ENCODE peak calls at places on chromosomes 1 and 21, in six cellular contexts. J is left ventricle myocardium inferior, Y is GM23248, T is suprapubic skin, D is PC-3, I is A549. G is an unnamed sample.

GRCh38 chr1:229130028-229130668 is 140.8 kb upstream of the RAB4A start:
- DNase-seq in T (no peak), I (no peak), J (no peak), D (no peak), Y (no peak), G (no peak)

GRCh38 chr1:2133039-2133878 is 61.3 kb downstream of the FAAP20 start:
- DNase-seq in I (peak; percentile 95), D (peak; percentile 99), T (peak; percentile 99), J (peak; percentile 99), Y (peak; percentile 100), G (peak; percentile 93)

GRCh38 chr1:222465211-222466041 is 82.5 kb downstream of the HHIPL2 start:
- DNase-seq in D (peak; percentile 100), I (peak; percentile 96), J (peak; percentile 90), T (peak; percentile 93), Y (peak; percentile 98), G (peak; percentile 70)

GRCh38 chr1:193221641-193222040 is 35.2 kb upstream of the B3GALT2 start:
- DNase-seq in I (no peak), D (no peak), J (no peak), Y (no peak), T (no peak), G (no peak)

GRCh38 chr1:147757015-147757990 is 3.1 kb downstream of the GJA5 start:
- DNase-seq in J (no peak), T (no peak), I (no peak), Y (no peak), D (peak; percentile 100), G (no peak)

GRCh38 chr1:199273837-199274379 is 635.1 kb downstream of the PTPRC start:
- DNase-seq in D (peak; percentile 41), I (no peak), T (no peak), J (no peak), Y (peak; percentile 42), G (no peak)

GRCh38 chr1:42422672-42423236 is 33.1 kb downstream of the ZMYND12 start:
- DNase-seq in J (no peak), I (no peak), D (no peak), Y (no peak), T (no peak), G (no peak)

GRCh38 chr1:107529511-107530149 is 388.8 kb downstream of the NTNG1 start:
- DNase-seq in D (peak; percentile 68), T (no peak), I (peak; percentile 46), J (no peak), Y (peak; percentile 78), G (no peak)

GRCh38 chr21:17818158-17819113 is 720 bp downstream of the C21orf91 start:
- DNase-seq in D (peak; percentile 56), I (peak; percentile 11), Y (peak; percentile 62), J (peak; percentile 20), T (peak; percentile 72), G (no peak)

GRCh38 chr21:38869196-38869595 is 63.5 kb downstream of the ETS2 start:
- DNase-seq in Y (no peak), I (no peak), D (no peak), T (no peak), J (no peak), G (no peak)

GRCh38 chr1:4268890-4269286 is 368.8 kb upstream of the C1orf174 start:
- DNase-seq in J (no peak), D (no peak), T (no peak), I (no peak), Y (no peak), G (no peak)

GRCh38 chr1:16138772-16139221 is 17.1 kb downstream of the EPHA2 start:
- DNase-seq in I (no peak), D (peak; percentile 95), J (no peak), Y (peak; percentile 43), T (no peak), G (no peak)

GRCh38 chr21:15009964-15010363 is 54.8 kb downstream of the NRIP1 start:
- DNase-seq in T (no peak), I (no peak), D (no peak), Y (peak; percentile 65), J (no peak), G (no peak)

DNA sequence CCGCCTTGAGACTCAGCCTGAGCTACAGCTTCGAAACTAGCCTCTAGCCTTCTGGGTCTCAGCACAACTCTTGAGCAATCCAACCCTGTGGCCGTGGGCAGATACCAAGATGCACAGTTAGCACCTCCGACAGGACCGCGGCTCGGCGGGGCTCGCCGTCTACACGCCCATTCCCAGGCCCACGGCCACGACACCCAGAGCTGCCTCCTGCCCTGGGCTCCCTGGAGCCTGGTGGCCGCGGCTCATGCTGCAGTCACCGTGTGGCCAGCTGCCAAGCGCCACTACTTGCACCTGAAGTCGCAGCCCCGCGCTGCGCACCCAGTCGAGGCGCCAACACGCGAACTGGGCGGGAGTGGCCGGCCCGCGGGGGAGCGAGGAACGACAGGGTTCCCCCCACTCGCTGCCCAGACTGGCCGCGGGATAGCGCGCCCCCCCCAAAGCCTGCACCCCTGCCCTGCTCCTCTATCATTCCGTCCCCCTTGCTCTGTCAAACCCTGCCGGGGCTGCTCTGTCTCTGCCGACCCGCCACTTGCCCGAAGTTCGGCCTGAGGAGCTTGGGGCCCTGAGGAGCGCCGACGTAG is 729 bp upstream of the CDCA8 start:
- DNase-seq in T (peak; percentile 79), J (peak; percentile 33), D (peak; percentile 60), I (peak; percentile 21), Y (peak; percentile 86), G (no peak)
- H3K27ac ChIP-seq in T (peak overlapping the region; percentile 81), J (peak overlapping the region; percentile 86), D (peak overlapping the region; percentile 25), I (peak overlapping the region; percentile 94), Y (peak overlapping the region; percentile 56), G (peak overlapping the region; percentile 58)

GRCh38 chr21:42847051-42847707 is 32.2 kb downstream of the WDR4 start:
- DNase-seq in J (peak; percentile 2), I (no peak), D (no peak), T (peak; percentile 46), Y (no peak), G (no peak)

GRCh38 chr21:42846221-42846620 is 33.1 kb downstream of the WDR4 start:
- DNase-seq in I (no peak), T (peak; percentile 31), J (peak; percentile 3), Y (no peak), D (no peak), G (no peak)

GRCh38 chr21:42847726-42848125 is 31.6 kb downstream of the WDR4 start:
- DNase-seq in T (peak; percentile 26), Y (no peak), J (peak; percentile 3), I (no peak), D (no peak), G (no peak)

GRCh38 chr21:42844411-42845113 is 34.8 kb downstream of the WDR4 start:
- DNase-seq in Y (no peak), T (peak; percentile 47), I (no peak), J (peak; percentile 69), D (no peak), G (peak; percentile 24)

DNA sequence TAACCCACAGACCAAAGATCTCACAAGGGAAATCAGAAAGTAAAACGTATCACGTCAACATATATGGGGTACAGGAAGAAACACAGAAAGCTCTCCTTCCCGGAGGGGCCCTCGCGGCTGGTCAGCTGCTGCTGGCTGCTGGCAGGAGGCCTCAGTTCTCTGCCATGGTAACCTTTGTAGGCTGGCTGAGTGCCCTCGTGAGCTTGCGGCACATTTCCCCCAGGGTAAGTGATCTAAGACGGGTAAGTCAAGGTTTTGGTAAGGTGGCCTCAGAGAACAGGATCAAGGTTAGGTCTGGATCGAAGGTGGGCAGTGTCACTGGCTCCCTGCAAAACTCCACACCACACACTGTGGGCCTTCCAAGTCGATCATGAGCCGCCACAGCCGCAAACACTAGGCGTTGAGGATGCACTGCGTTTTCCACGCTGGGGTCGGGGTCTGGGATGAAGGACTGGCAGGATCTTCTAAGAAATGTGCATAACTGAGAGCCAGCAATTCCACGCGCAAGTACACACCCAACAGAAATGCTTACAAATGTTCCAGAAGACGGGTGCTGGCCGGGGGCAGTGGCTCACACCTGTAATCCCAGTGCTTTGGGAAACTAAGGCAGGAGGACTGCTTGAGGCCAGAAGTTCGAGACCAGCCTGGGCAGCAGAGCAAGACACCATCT is 33.9 kb downstream of the WDR4 start:
- DNase-seq in T (peak; percentile 34), J (peak; percentile 54), Y (no peak), D (no peak), I (no peak), G (no peak)
- H3K27ac ChIP-seq in T (peak overlapping the region; percentile 33), J (peak overlapping the region; percentile 83), Y (no peak overlapping the region), D (no peak overlapping the region), I (no peak overlapping the region), G (peak overlapping the region; percentile 56)

DNA sequence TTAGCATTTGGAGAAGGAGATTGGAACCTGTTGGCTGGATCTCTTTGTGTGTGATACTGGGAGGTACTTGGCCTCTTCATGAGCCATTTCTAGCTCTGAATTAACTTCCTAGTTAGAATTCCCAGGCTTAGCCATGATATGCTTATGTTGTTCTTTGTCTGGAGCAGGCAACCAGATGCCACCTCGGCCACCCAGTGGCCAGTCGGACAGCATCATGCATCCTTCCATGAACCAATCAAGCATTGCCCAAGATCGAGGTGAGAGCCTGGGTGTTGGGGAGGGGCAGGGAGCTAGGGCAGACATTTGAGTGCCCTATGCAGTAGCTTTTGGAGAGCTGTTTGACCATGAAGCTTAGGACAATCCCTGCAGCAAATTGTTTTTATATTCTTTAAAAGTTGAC is 26.5 kb upstream of the PIGV start:
- DNase-seq in I (peak; percentile 33), D (peak; percentile 35), J (no peak), Y (no peak), T (no peak), G (no peak)
- H3K27ac ChIP-seq in I (no peak overlapping the region), D (no peak overlapping the region), J (no peak overlapping the region), Y (no peak overlapping the region), T (no peak overlapping the region), G (no peak overlapping the region)

GRCh38 chr1:61174060-61174788 is 91.9 kb downstream of the NFIA start:
- DNase-seq in I (no peak), D (no peak), T (no peak), Y (no peak), J (no peak), G (no peak)

GRCh38 chr1:61171915-61172485 is 89.6 kb downstream of the NFIA start:
- DNase-seq in T (no peak), Y (no peak), I (no peak), J (no peak), D (no peak), G (no peak)

GRCh38 chr1:61171346-61171745 is 89.0 kb downstream of the NFIA start:
- DNase-seq in I (no peak), Y (no peak), T (no peak), J (no peak), D (no peak), G (no peak)

GRCh38 chr1:61173118-61173517 is 90.8 kb downstream of the NFIA start:
- DNase-seq in I (no peak), Y (no peak), T (no peak), J (peak; percentile 68), D (no peak), G (no peak)

GRCh38 chr1:61175976-61176375 is 93.6 kb downstream of the NFIA start:
- DNase-seq in D (no peak), I (no peak), Y (no peak), T (no peak), J (no peak), G (no peak)
- H3K27ac ChIP-seq in D (no peak overlapping the region), I (no peak overlapping the region), Y (no peak overlapping the region), T (no peak overlapping the region), J (peak overlapping the region; percentile 68), G (no peak overlapping the region)

DNA sequence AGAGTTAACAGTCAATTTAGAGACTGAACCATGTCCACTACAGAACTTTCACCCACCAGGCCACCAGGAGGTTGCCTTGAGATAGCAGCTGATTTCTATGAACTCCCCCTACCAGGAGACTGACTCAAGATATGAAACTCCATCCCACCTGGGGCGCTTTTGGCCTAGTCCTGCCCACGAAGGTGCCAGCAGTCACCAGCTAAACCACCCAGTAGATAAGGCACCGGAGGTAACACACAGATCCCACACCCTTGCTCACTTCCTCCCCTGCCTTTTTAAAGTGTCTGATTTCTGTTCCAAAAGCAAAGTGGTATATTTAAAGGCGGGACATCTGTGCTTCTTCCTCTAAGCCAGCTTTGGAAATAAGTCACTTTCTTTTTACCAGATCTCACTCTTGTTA is 318.3 kb downstream of the KCNH1 start:
- DNase-seq in J (no peak), I (no peak), Y (no peak), T (no peak), D (no peak), G (no peak)
- H3K27ac ChIP-seq in J (no peak overlapping the region), I (no peak overlapping the region), Y (no peak overlapping the region), T (no peak overlapping the region), D (no peak overlapping the region), G (peak overlapping the region; percentile 69)